ENCODE peak calls at places on chromosome 6, in nine cellular contexts. J is activated gamma-delta T cell treated with Interleukin-2 at 50 U/mL for 16 hours; B is effector memory CD8-positive, alpha-beta T cell; Q is H1; D is tibial artery; V is pons; C is HCT116; H is endodermal cell; P is NB4. U is an unnamed sample.

GRCh38 chr6:77015350-77015749 is 447.9 kb downstream of the HTR1B start:
- DNase-seq in P (no peak), D (no peak), C (no peak), B (no peak), Q (no peak), J (no peak), V (no peak), H (no peak), U (no peak)

GRCh38 chr6:15342114-15342513 is 96.2 kb downstream of the JARID2 start:
- DNase-seq in Q (no peak), D (no peak), H (no peak), B (no peak), J (no peak), C (no peak), P (no peak), V (no peak), U (no peak)

GRCh38 chr6:154414021-154414813 is 57.6 kb upstream of the IPCEF1 start:
- DNase-seq in Q (no peak), J (no peak), V (no peak), P (peak; percentile 67), B (no peak), D (no peak), H (no peak), C (no peak), U (peak; percentile 24)

GRCh38 chr6:155782320-155782730 is 326.7 kb upstream of the NOX3 start:
- DNase-seq in H (no peak), P (no peak), B (no peak), Q (no peak), C (peak; percentile 95), V (no peak), J (no peak), D (no peak), U (no peak)

GRCh38 chr6:135181333-135182119 is 418 bp downstream of the MYB start:
- DNase-seq in V (no peak), B (no peak), H (no peak), Q (no peak), P (peak; percentile 49), J (no peak), D (no peak), C (no peak), U (peak; percentile 19)

GRCh38 chr6:81838031-81838430 is 85.5 kb upstream of the TENT5A start:
- DNase-seq in B (no peak), D (no peak), H (no peak), P (no peak), J (no peak), V (no peak), Q (no peak), C (no peak), U (no peak)

GRCh38 chr6:105994522-105995402 is 91.4 kb upstream of the PRDM1 start:
- DNase-seq in B (peak; percentile 27), D (peak; percentile 49), V (peak; percentile 24), J (peak; percentile 24), Q (no peak), H (peak; percentile 84), C (peak; percentile 31), P (peak; percentile 89), U (peak; percentile 41)

GRCh38 chr6:73513496-73513854 is 7.4 kb downstream of the EEF1A1 start:
- DNase-seq in Q (no peak), V (no peak), H (no peak), P (peak; percentile 37), J (no peak), B (no peak), D (no peak), C (no peak), U (no peak)

GRCh38 chr6:26607434-26608230 is 10.9 kb downstream of the ABT1 start:
- DNase-seq in D (no peak), B (peak; percentile 47), V (peak; percentile 70), P (peak; percentile 76), Q (no peak), H (peak; percentile 82), J (peak; percentile 53), C (peak; percentile 48), U (peak; percentile 57)

GRCh38 chr6:167826230-167827061 is at the start of gene AFDN:
- DNase-seq in C (no peak), H (peak; percentile 89), P (no peak), V (peak; percentile 51), D (peak; percentile 67), Q (no peak), B (peak; percentile 49), J (peak; percentile 43), U (no peak)

GRCh38 chr6:160226118-160226541 is 32.5 kb downstream of the SLC22A2 start:
- DNase-seq in Q (no peak), P (no peak), J (no peak), V (no peak), C (no peak), B (no peak), H (no peak), D (no peak), U (no peak)

GRCh38 chr6:7730852-7731251 is 5.0 kb downstream of the BMP6 start:
- DNase-seq in P (no peak), J (no peak), H (no peak), Q (no peak), D (no peak), B (no peak), C (no peak), V (no peak), U (no peak)

GRCh38 chr6:20341564-20341963 is 60.1 kb upstream of the E2F3 start:
- DNase-seq in C (no peak), V (no peak), B (no peak), Q (no peak), H (no peak), J (no peak), D (no peak), P (no peak), U (no peak)

GRCh38 chr6:1988843-1989242 is 256.6 kb downstream of the GMDS start:
- DNase-seq in H (no peak), C (no peak), J (no peak), P (no peak), V (no peak), B (no peak), Q (no peak), D (no peak), U (no peak)

GRCh38 chr6:15914553-15914952 is 214.3 kb upstream of the MYLIP start:
- DNase-seq in V (no peak), D (no peak), P (no peak), H (no peak), C (no peak), Q (no peak), J (no peak), B (no peak), U (no peak)

GRCh38 chr6:119865466-119866350 is 516.1 kb upstream of the MAN1A1 start:
- DNase-seq in H (no peak), J (no peak), V (no peak), B (no peak), C (no peak), D (no peak), P (no peak), Q (no peak), U (no peak)

GRCh38 chr6:68141190-68141589 is 493.9 kb upstream of the ADGRB3 start:
- DNase-seq in P (no peak), J (no peak), Q (no peak), V (no peak), H (no peak), C (no peak), D (no peak), B (no peak), U (no peak)

GRCh38 chr6:624979-625378 is 31.9 kb downstream of the HUS1B start:
- DNase-seq in C (no peak), P (peak; percentile 37), H (peak; percentile 58), Q (no peak), J (no peak), D (no peak), V (peak; percentile 30), B (no peak), U (no peak)

GRCh38 chr6:23302499-23302898 is 733.1 kb downstream of the HDGFL1 start:
- DNase-seq in D (no peak), P (no peak), C (no peak), V (no peak), B (no peak), H (no peak), J (no peak), Q (no peak), U (no peak)

GRCh38 chr6:34339432-34339831 is 53.0 kb downstream of the NUDT3 start:
- DNase-seq in J (no peak), D (no peak), Q (no peak), B (no peak), C (no peak), H (no peak), P (no peak), V (no peak), U (no peak)

GRCh38 chr6:156757849-156758248 is 19.3 kb upstream of the ARID1B start:
- DNase-seq in P (no peak), J (no peak), Q (no peak), B (no peak), C (no peak), H (no peak), V (no peak), D (no peak), U (no peak)

GRCh38 chr6:33316603-33317417 is 734 bp downstream of the ZBTB22 start:
- DNase-seq in P (peak; percentile 26), Q (no peak), C (no peak), B (no peak), J (no peak), H (peak; percentile 49), V (peak; percentile 25), D (no peak), U (no peak)

GRCh38 chr6:167350731-167351655 is 26.1 kb downstream of the TTLL2 start:
- DNase-seq in D (peak; percentile 60), J (peak; percentile 86), Q (peak; percentile 89), V (peak; percentile 55), H (peak; percentile 98), B (peak; percentile 84), C (peak; percentile 52), P (peak; percentile 56), U (peak; percentile 41)

GRCh38 chr6:19569563-19569962 is 267.6 kb upstream of the ID4 start:
- DNase-seq in Q (no peak), J (no peak), H (no peak), V (no peak), D (no peak), C (no peak), P (no peak), B (no peak), U (no peak)

GRCh38 chr6:132513821-132514545 is 1.1 kb upstream of the STX7 start:
- DNase-seq in C (no peak), B (no peak), V (peak; percentile 73), D (no peak), Q (no peak), H (no peak), J (no peak), P (peak; percentile 10), U (no peak)